ENCODE peak calls at places on chromosome 2, in seven cellular contexts. O is progenitor cell of endocrine pancreas, T is SJSA1, V is NCI-H345, C is kidney epithelial cell, D is cardiac fibroblast, F is psoas muscle. A is an unnamed sample.
A peak's percentile ranks its signal among the peaks of the same experiment; 100 is the strongest.

GRCh38 chr2:168635065-168635577 is 167.3 kb upstream of the NOSTRIN start:
- DNase-seq in F (peak; percentile 21), C (no peak), O (no peak), T (no peak), D (peak; percentile 33), V (no peak), A (no peak)

GRCh38 chr2:190533968-190534309 is 583 bp downstream of the NEMP2 start:
- DNase-seq in F (no peak), D (no peak), V (peak; percentile 13), T (no peak), O (no peak), C (no peak), A (no peak)

GRCh38 chr2:1446281-1446680 is 33.0 kb downstream of the TPO start:
- DNase-seq in T (peak; percentile 28), V (no peak), C (no peak), F (no peak), D (no peak), O (no peak), A (no peak)

GRCh38 chr2:147464737-147465437 is 379.9 kb upstream of the ACVR2A start:
- DNase-seq in D (no peak), F (no peak), T (no peak), O (no peak), V (no peak), C (no peak), A (no peak)

GRCh38 chr2:121284424-121285076 is 452 bp downstream of the TFCP2L1 start:
- DNase-seq in O (peak; percentile 14), T (no peak), F (no peak), V (peak; percentile 38), D (no peak), C (no peak), A (no peak)

GRCh38 chr2:70085711-70086277 is 1.5 kb upstream of the PCBP1 start:
- DNase-seq in V (no peak), T (no peak), C (no peak), D (no peak), O (no peak), F (no peak), A (no peak)

GRCh38 chr2:168658706-168659105 is 143.7 kb upstream of the NOSTRIN start:
- DNase-seq in C (no peak), F (no peak), T (no peak), D (no peak), O (no peak), V (peak; percentile 3), A (no peak)

GRCh38 chr2:24342110-24342910 is 18.0 kb downstream of the ITSN2 start:
- DNase-seq in F (no peak), O (no peak), V (no peak), C (no peak), T (peak; percentile 45), D (peak; percentile 40), A (no peak)

GRCh38 chr2:233714164-233714563 is 1.5 kb downstream of the UGT1A5 start:
- DNase-seq in C (no peak), O (no peak), F (no peak), V (no peak), T (no peak), D (no peak), A (no peak)